ENCODE peak calls at places on chromosome 22, in five cellular contexts. X, N, R, B and A are unnamed samples.

GRCh38 chr22:46830841-46831240 is 68.4 kb downstream of the TBC1D22A start:
- DNase-seq in X (peak; percentile 24), N (no peak), R (peak; percentile 24), B (no peak), A (no peak)

GRCh38 chr22:27531782-27532530 is 269.6 kb downstream of the MN1 start:
- DNase-seq in X (peak; percentile 86), N (no peak), R (peak; percentile 9), B (no peak), A (peak; percentile 24)

GRCh38 chr22:32764330-32765116 is 37.0 kb upstream of the TIMP3 start:
- DNase-seq in X (peak; percentile 72), N (no peak), R (peak; percentile 41), B (peak; percentile 38), A (peak; percentile 28)

GRCh38 chr22:28180804-28181203 is 261.7 kb upstream of the PITPNB start:
- DNase-seq in X (no peak), N (no peak), R (no peak), B (no peak), A (no peak)

GRCh38 chr22:48782817-48783511 is 1044.7 kb downstream of the BRD1 start:
- DNase-seq in X (no peak), N (no peak), R (no peak), B (no peak), A (no peak)

GRCh38 chr22:50218153-50218995 is 17.6 kb downstream of the SELENOO start:
- DNase-seq in X (no peak), N (no peak), R (no peak), B (no peak), A (peak; percentile 10)

GRCh38 chr22:48403521-48403921 is 1424.2 kb downstream of the BRD1 start:
- DNase-seq in X (no peak), N (no peak), R (no peak), B (no peak), A (no peak)

GRCh38 chr22:35622132-35622913 is 5.2 kb upstream of the MB start:
- DNase-seq in X (no peak), N (peak; percentile 46), R (peak; percentile 75), B (peak; percentile 63), A (peak; percentile 89)

GRCh38 chr22:47156352-47157092 is 394.1 kb downstream of the TBC1D22A start:
- DNase-seq in X (no peak), N (no peak), R (no peak), B (no peak), A (no peak)

GRCh38 chr22:46007003-46007847 is 30.3 kb upstream of the WNT7B start:
- DNase-seq in X (peak; percentile 35), N (no peak), R (peak; percentile 66), B (no peak), A (peak; percentile 82)

GRCh38 chr22:33105501-33105911 is 47.3 kb upstream of the SYN3 start:
- DNase-seq in X (no peak), N (peak; percentile 8), R (no peak), B (no peak), A (no peak)

GRCh38 chr22:50340157-50340879 is 2.8 kb upstream of the PPP6R2 start:
- DNase-seq in X (no peak), N (peak; percentile 50), R (peak; percentile 58), B (no peak), A (peak; percentile 48)

GRCh38 chr22:41380993-41381328 is 781 bp upstream of the TEF start:
- DNase-seq in X (peak; percentile 67), N (no peak), R (peak; percentile 48), B (peak; percentile 65), A (peak; percentile 88)

GRCh38 chr22:50710886-50711285 is 27.1 kb upstream of the ACR start:
- DNase-seq in X (no peak), N (no peak), R (no peak), B (no peak), A (no peak)

GRCh38 chr22:33328789-33329296 is 270.7 kb upstream of the SYN3 start:
- DNase-seq in X (peak; percentile 96), N (no peak), R (peak; percentile 74), B (peak; percentile 24), A (peak; percentile 59)

GRCh38 chr22:30490399-30490798 is 15.1 kb downstream of the SEC14L4 start:
- DNase-seq in X (no peak), N (peak; percentile 18), R (no peak), B (no peak), A (no peak)

GRCh38 chr22:31488988-31489617 is 539 bp downstream of the EIF4ENIF1 start:
- DNase-seq in X (peak; percentile 9), N (peak; percentile 67), R (peak; percentile 21), B (peak; percentile 45), A (peak; percentile 46)

GRCh38 chr22:48827904-48828555 is 999.6 kb downstream of the BRD1 start:
- DNase-seq in X (no peak), N (peak; percentile 46), R (no peak), B (no peak), A (no peak)

GRCh38 chr22:35735622-35736021 is 17.9 kb downstream of the APOL5 start:
- DNase-seq in X (no peak), N (no peak), R (no peak), B (no peak), A (no peak)

GRCh38 chr22:18110194-18110943 is at the start of gene TUBA8:
- DNase-seq in X (peak; percentile 14), N (peak; percentile 69), R (no peak), B (no peak), A (peak; percentile 36)

GRCh38 chr22:25668437-25668836 is 73.6 kb upstream of the MYO18B start:
- DNase-seq in X (no peak), N (no peak), R (peak; percentile 11), B (no peak), A (no peak)

GRCh38 chr22:34395370-34395769 is 475.1 kb upstream of the LARGE1 start:
- DNase-seq in X (no peak), N (no peak), R (no peak), B (no peak), A (no peak)

GRCh38 chr22:24233235-24233634 is 11.6 kb downstream of the GGT5 start:
- DNase-seq in X (no peak), N (no peak), R (no peak), B (no peak), A (no peak)

GRCh38 chr22:39514373-39514973 is 5.9 kb upstream of the ATF4 start:
- DNase-seq in X (peak; percentile 57), N (peak; percentile 72), R (no peak), B (peak; percentile 74), A (peak; percentile 58)

GRCh38 chr22:26479043-26479791 is 4.4 kb downstream of the HPS4 start:
- DNase-seq in X (no peak), N (no peak), R (no peak), B (no peak), A (no peak)

DNA sequence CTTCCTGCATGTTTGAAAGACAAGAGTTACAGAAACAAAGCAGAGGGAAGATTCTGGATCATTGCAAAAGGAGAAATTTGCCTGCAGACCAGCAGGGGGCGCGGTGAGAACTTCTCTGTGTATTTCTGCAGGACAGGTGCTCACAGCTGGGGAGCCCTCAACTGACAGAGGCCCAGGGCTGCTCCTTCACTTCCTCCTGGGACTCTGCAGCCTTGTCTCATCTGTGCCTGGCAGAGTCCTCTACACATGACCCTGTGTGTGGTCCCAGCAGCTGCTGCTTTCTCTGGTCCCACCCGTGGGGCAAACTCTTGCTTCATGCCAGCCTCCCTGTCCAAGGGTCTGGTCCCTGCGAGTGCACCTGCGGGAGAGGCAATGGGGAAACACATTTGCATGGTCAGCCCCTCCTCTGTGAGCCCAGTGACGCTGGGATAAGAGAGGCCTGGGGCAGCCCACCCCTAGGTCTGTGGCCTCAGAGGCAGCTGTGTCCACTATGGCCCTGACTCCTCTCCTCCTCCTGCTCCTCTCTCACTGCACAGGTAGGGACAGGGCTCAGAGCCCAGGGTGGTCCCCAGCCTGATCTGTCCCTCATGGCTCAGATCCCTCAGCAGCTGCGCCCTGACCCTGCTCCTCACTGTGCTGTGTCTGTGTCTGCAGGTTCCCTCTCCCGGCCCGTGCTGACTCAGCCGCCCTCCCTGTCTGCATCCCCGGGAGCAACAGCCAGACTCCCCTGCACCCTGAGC is 43.2 kb upstream of the VPREB1 start:
- DNase-seq in X (no peak), N (no peak), R (peak; percentile 48), B (no peak), A (no peak)
- TF ChIP-seq CTCF in X (peak; percentile 80), N (peak; percentile 40), R (peak; percentile 52), B (no peak), A (peak; percentile 28)

DNA sequence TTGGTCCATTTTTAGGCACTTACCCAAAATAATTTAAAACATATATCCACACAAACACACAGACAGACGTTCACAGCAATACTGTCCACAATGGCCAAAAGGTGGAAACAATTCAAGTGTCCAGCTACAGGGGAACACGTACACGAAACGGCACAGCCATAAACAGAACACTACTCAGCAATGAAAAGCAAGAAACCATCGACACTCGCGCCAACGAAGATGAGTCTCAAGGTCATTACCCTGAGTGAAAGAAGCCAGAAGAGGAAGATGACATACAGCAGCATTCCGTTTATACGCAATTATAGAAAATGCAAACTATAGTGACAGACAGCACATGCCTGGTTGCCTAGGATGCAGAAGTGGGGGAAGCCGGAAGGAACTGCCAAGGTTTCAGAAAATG is 13.4 kb upstream of the COMT start:
- DNase-seq in X (no peak), N (no peak), R (no peak), B (no peak), A (no peak)
- TF ChIP-seq CTCF in X (no peak), N (no peak), R (no peak), B (no peak), A (no peak)

DNA sequence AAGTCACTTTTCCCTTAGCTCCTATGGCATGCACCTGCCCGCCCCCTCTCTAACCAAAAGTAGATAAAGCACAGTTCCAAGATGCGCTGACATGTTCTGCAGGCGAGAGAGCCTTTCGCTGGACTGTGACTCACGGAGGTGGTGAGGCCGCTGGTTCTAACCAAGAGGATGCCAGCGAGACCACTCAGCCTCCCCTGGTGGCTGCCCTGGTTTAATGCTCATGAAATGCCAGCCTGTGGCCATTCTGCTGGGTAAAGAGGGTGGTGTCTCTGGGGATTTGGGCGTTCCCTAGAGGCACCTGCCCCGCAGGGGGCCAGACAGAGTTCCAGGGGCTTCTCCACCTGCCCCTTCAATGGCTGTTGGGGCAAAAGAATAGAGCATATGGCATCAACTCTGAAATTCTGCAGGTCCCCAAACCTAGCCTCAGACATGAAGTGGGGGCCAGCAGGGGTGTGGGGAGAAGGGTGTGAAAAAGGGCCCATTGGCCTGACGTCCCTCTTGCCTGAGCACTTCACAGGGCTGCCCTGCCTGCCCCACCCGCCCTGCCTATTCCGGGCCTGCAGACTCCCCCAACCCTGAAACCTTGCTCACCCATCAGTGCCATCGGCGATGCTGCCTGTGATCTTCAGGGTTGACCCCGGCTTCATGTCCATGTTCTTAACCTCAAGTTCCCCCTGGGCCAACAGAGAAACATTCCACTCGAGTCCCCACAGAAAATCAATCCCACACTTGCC is 8.5 kb downstream of the LGALS2 start:
- DNase-seq in X (no peak), N (no peak), R (peak; percentile 57), B (no peak), A (no peak)
- TF ChIP-seq CTCF in X (peak; percentile 50), N (no peak), R (no peak), B (no peak), A (peak; percentile 24)

DNA sequence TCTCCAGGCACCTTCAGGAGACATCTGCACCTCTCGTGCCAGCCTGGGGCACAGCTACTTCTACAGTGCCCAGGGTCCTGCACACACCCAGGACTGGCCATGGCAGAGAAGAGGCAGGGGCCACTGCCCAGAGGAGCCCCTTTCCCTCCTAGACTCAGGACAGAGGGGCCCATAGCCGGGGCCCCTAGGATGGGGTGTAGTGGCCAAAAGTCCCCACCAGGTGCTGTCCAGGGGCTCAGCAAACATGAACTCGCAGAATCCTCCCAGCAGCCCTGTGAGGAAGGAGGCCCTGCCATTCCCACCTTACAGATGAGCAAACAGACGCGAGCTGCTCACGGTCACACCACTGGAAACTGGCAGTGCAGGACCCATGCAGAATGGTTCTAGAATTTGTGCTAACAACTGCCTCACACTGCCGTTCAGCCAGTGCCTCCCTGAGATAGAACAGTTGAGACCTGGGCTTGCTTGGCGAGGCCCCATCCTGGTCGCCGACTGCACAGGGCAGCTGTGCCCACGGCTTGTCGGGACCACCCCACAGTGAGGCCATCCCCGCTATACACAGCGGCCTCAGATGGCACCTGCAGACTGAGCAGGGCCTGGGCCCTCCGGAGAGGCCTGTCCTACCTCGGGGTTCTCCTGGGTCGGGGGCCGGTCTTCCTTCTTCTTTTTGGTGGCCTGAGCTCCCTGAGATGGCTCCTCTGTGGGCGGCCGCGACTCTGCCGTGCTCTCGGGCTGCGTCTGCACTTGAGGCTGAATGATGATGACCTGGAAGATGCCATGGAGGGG is 96.4 kb downstream of the PHF21B start:
- DNase-seq in X (no peak), N (no peak), R (no peak), B (no peak), A (no peak)
- TF ChIP-seq CTCF in X (no peak), N (no peak), R (no peak), B (no peak), A (no peak)